ENCODE peak calls at places on chromosomes 4 and X, in four cellular contexts. I is OCI-M1, G is NCI-H2029 treated with DMSO at 0.1 percent for 48 hours, J is K562. X is an unnamed sample.

GRCh38 chr4:94011190-94011589 is 182.6 kb downstream of the ATOH1 start:
- DNase-seq in I (no peak), G (no peak), J (peak), X (no peak)

GRCh38 chrX:1222511-1223252 is 10.2 kb upstream of the CRLF2 start:
- DNase-seq in G (no peak), I (peak), J (no peak), X (no peak)

GRCh38 chrX:357693-358471 is 28.8 kb downstream of the PPP2R3B start:
- DNase-seq in J (no peak), G (no peak), I (no peak), X (peak)

GRCh38 chrX:40468033-40468979 is 112.5 kb upstream of the ATP6AP2 start:
- DNase-seq in J (peak), I (peak), G (peak), X (no peak)

GRCh38 chr4:52925531-52925968 is 63.4 kb downstream of the RASL11B start:
- DNase-seq in G (no peak), I (no peak), J (no peak), X (no peak)

GRCh38 chr4:41935652-41936021 is 408 bp downstream of the TMEM33 start:
- DNase-seq in J (peak), G (no peak), I (peak), X (no peak)

GRCh38 chr4:84401669-84402068 is 97.4 kb downstream of the NKX6-1 start:
- DNase-seq in J (no peak), I (no peak), G (no peak), X (no peak)

GRCh38 chrX:123422875-123423274 is 238.8 kb downstream of the GRIA3 start:
- DNase-seq in J (peak), G (no peak), I (peak), X (no peak)

GRCh38 chr4:127400736-127401346 is 231.9 kb upstream of the INTU start:
- DNase-seq in G (peak), I (peak), J (peak), X (peak)

GRCh38 chr4:184384056-184384809 is 90.1 kb downstream of the IRF2 start:
- DNase-seq in J (no peak), I (peak), G (no peak), X (no peak)

GRCh38 chr4:81049861-81050423 is 19.4 kb downstream of the BMP3 start:
- DNase-seq in J (no peak), I (no peak), G (no peak), X (no peak)

GRCh38 chr4:102219143-102219542 is 126.1 kb downstream of the SLC39A8 start:
- DNase-seq in G (no peak), J (no peak), I (no peak), X (no peak)

GRCh38 chrX:56550667-56551066 is 12.8 kb upstream of the UBQLN2 start:
- DNase-seq in G (no peak), I (no peak), J (no peak), X (no peak)

GRCh38 chr4:28117067-28117756 is 1256.6 kb downstream of the STIM2 start:
- DNase-seq in J (no peak), I (no peak), G (no peak), X (peak)

GRCh38 chr4:164700471-164700870 is 53.5 kb upstream of the SMIM31 start:
- DNase-seq in J (peak), I (peak), G (no peak), X (no peak)

GRCh38 chrX:133580630-133581029 is 165.3 kb upstream of the GPC4 start:
- DNase-seq in I (no peak), G (no peak), J (no peak), X (no peak)

GRCh38 chr4:122796801-122797404 is 29.7 kb upstream of the FGF2 start:
- DNase-seq in I (no peak), G (no peak), J (peak), X (no peak)

GRCh38 chr4:76208005-76208765 is 5.4 kb downstream of the SCARB2 start:
- DNase-seq in J (peak), I (peak), G (peak), X (peak)

GRCh38 chrX:33339219-33339618 is 127.9 kb upstream of the DMD start:
- DNase-seq in G (no peak), J (no peak), I (no peak), X (no peak)

GRCh38 chrX:23373129-23373804 is 38.6 kb downstream of the PTCHD1 start:
- DNase-seq in G (no peak), I (no peak), J (no peak), X (no peak)

GRCh38 chrX:46326161-46326560 is 219.1 kb downstream of the ZNF674 start:
- DNase-seq in I (no peak), J (no peak), G (no peak), X (no peak)

GRCh38 chrX:100695991-100696390 is 35.9 kb downstream of the SYTL4 start:
- DNase-seq in G (no peak), I (no peak), J (no peak), X (no peak)

GRCh38 chrX:136147966-136148365 is 633 bp downstream of the FHL1 start:
- DNase-seq in G (no peak), J (no peak), I (no peak), X (no peak)

GRCh38 chrX:13398073-13398823 is 78.4 kb upstream of the ATXN3L start:
- DNase-seq in G (no peak), J (peak), I (peak), X (peak)

GRCh38 chr4:119124314-119124713 is 11.3 kb upstream of the MYOZ2 start:
- DNase-seq in I (peak), G (no peak), J (no peak), X (no peak)

GRCh38 chr4:88928852-88929251 is 128.1 kb downstream of the FAM13A start:
- DNase-seq in G (no peak), I (no peak), J (no peak), X (no peak)

GRCh38 chr4:1379351-1379781 is 26.9 kb downstream of the NKX1-1 start:
- DNase-seq in G (no peak), J (no peak), I (no peak), X (peak)

GRCh38 chr4:182604161-182604591 is 313.0 kb downstream of the DCTD start:
- DNase-seq in J (no peak), I (no peak), G (peak), X (no peak)

GRCh38 chr4:155722816-155723499 is 35.9 kb upstream of the GUCY1B1 start:
- DNase-seq in J (no peak), I (no peak), G (no peak), X (no peak)

GRCh38 chrX:49111846-49112245 is 11.7 kb downstream of the GPKOW start:
- DNase-seq in I (no peak), J (no peak), G (no peak), X (no peak)

GRCh38 chrX:120560405-120560841 is 339 bp downstream of the CUL4B start:
- DNase-seq in I (peak), G (peak), J (no peak), X (no peak)

GRCh38 chr4:74319506-74319905 is 11.2 kb downstream of the EPGN start:
- DNase-seq in G (no peak), J (no peak), I (no peak), X (no peak)

GRCh38 chrX:7582191-7582590 is 260.8 kb upstream of the VCX start:
- DNase-seq in G (peak), J (no peak), I (no peak), X (no peak)

GRCh38 chr4:86159216-86159615 is 200.6 kb downstream of the MAPK10 start:
- DNase-seq in J (no peak), G (no peak), I (no peak), X (no peak)

GRCh38 chr4:140856692-140857091 is 100.5 kb upstream of the TBC1D9 start:
- DNase-seq in J (no peak), G (no peak), I (no peak), X (no peak)

GRCh38 chrX:109440475-109440874 is 41.4 kb downstream of the GUCY2F start:
- DNase-seq in I (peak), G (no peak), J (no peak), X (no peak)

GRCh38 chr4:74152841-74153240 is 5.1 kb upstream of the MTHFD2L start:
- DNase-seq in G (no peak), I (no peak), J (no peak), X (no peak)

GRCh38 chr4:168566736-168567135 is 69.9 kb downstream of the PALLD start:
- DNase-seq in I (no peak), G (no peak), J (no peak), X (no peak)

GRCh38 chr4:18106620-18107019 is 85.1 kb upstream of the LCORL start:
- DNase-seq in J (peak), I (peak), G (no peak), X (no peak)